ENCODE peak calls at places on chromosomes 2 and 18, in nine cellular contexts. Y, Z, J, L, I, S, O, D and W are unnamed samples. For H3K27me3, the result is how much of the 10 kb centered on the place peaks cover.

GRCh38 chr2:28532399-28532798 is 36.5 kb downstream of the PLB1 start:
- DNase-seq in S (no peak), D (no peak), L (no peak), J (no peak), Y (no peak), O (no peak), Z (no peak), I (no peak), W (no peak)

GRCh38 chr2:4763009-4763408 is 929.2 kb upstream of the SOX11 start:
- DNase-seq in I (no peak), O (no peak), Z (peak), D (peak), S (peak), L (peak), Y (no peak), J (peak), W (peak)

GRCh38 chr2:46970334-46971288 is 55.0 kb upstream of the MCFD2 start:
- DNase-seq in S (no peak), Y (peak), Z (peak), J (no peak), L (no peak), D (no peak), O (no peak), I (no peak), W (peak)

GRCh38 chr2:197972017-197972416 is 167.6 kb downstream of the PLCL1 start:
- DNase-seq in I (no peak), Y (peak), L (no peak), S (no peak), Z (no peak), J (no peak), D (no peak), O (no peak), W (no peak)

GRCh38 chr18:79876497-79876896 is 75.0 kb downstream of the SLC66A2 start:
- DNase-seq in O (no peak), Z (no peak), L (peak), S (no peak), I (no peak), D (no peak), Y (no peak), J (no peak), W (no peak)

GRCh38 chr2:1593371-1594205 is 150.7 kb downstream of the PXDN start:
- DNase-seq in L (peak), S (no peak), D (no peak), Z (no peak), J (no peak), O (no peak), I (no peak), Y (no peak), W (no peak)

GRCh38 chr2:134137182-134137595 is 116.7 kb upstream of the MGAT5 start:
- DNase-seq in J (no peak), Z (peak), D (no peak), Y (no peak), S (no peak), I (no peak), L (no peak), O (no peak), W (no peak)

GRCh38 chr2:240965296-240965904 is 33.0 kb upstream of the SNED1 start:
- DNase-seq in Z (peak), S (no peak), I (no peak), Y (peak), J (no peak), L (peak), D (no peak), O (peak), W (no peak)

GRCh38 chr2:232597362-232598079 is 35.9 kb upstream of the EFHD1 start:
- DNase-seq in S (no peak), I (no peak), Z (no peak), Y (no peak), J (no peak), O (no peak), D (no peak), L (no peak), W (no peak)

GRCh38 chr2:232588031-232588430 is 37.5 kb downstream of the EIF4E2 start:
- DNase-seq in S (no peak), Z (no peak), J (no peak), O (no peak), L (no peak), I (no peak), Y (peak), D (no peak), W (no peak)

GRCh38 chr2:232593931-232594330 is 39.5 kb upstream of the EFHD1 start:
- DNase-seq in I (no peak), L (no peak), O (no peak), S (no peak), Z (no peak), J (no peak), D (no peak), Y (no peak), W (no peak)

GRCh38 chr2:232588680-232589585 is 38.4 kb downstream of the EIF4E2 start:
- DNase-seq in I (no peak), Y (peak), S (no peak), L (peak), Z (no peak), D (no peak), O (no peak), J (peak), W (peak)

DNA sequence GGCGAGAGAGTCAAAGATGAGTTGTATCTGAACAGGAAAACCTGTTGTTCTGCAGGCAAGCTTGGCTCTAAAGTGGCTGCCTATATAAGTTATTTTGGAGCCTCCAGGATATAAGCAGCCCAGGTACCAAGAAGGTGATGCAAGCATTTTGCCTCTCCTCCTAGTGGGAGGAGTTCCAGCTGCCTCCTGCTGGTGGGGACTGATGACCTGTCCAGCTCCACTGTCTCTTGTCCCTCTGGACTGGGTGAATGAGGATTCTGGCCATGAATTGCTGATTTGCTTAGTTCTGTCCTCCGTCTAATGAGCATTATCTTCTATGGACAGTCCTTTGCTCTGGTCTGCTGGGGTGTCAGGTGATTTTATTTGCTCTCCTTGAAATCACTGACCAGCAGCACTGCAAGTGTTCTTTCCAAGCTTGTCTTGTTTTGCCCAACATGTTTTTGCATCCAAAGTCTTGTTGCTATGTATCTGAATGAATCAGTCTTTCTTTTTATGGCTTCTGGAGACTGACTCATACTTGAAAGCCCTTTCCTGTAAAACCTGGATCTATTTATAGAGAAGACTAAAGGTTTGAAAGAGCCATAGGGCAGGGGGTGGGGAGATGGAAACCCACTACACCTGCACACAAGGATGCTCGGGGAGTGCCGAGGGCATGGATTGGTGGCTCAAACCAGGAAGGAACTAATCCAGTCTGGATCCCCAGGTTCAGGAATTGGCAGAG is 40.6 kb upstream of the EFHD1 start:
- DNase-seq in O (no peak), D (no peak), S (no peak), Y (no peak), J (peak), I (no peak), Z (no peak), L (no peak), W (peak)
- TF ChIP-seq POLR2AphosphoS5 in O (no peak), D (no peak), S (no peak), Y (peak), J (no peak), I (peak), Z (no peak), L (no peak), W (peak)

DNA sequence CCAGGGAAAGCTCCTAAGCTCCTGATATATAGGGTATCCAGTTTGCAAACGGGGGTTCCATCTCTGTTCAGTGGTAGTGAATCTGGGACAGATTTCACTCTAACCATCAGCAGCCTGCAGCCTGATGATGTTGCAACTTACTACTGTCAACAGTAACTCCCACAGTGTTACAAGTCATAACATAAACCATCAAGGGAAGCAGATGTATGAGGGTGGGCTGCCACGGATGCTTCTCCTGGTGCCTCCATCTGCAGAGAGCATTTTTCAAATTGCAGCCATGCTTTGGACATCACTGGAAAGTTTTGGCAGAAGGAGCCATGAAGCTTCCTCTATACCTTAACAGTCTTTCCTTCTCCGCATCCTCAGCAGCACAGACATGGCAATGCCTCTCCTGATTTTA is 234.5 kb downstream of the ANKRD36B start:
- DNase-seq in Z (no peak), Y (no peak), S (no peak), O (no peak), D (no peak), J (no peak), I (no peak), L (no peak), W (no peak)
- H3K27me3 ChIP-seq in Z (under half), Y (under half), S (under half), O (under half), D (under half), J (under half), I (under half), L (under half), W (under half)

DNA sequence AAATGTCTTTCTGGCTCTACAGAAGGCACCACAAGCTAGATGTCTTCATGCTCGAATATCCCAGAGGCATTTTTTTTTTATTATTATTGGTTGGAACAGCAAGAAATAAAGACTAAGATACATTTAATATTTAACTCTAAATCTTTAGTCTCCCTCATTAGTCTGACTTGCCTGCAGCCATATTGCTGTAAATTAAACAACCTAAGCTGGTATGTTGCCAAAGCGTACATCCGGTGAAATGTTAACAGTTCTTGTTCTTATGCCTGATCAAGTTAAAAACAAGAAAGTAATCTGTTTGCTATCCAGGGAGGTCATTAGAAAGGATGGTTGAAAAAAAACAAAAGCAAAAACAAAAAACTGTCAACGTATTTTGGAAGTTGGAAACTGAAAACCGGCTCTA is 125.9 kb upstream of the NABP1 start:
- DNase-seq in O (no peak), J (no peak), D (no peak), L (no peak), Z (no peak), Y (no peak), I (no peak), S (no peak), W (no peak)
- TF ChIP-seq POLR2AphosphoS5 in O (no peak), J (no peak), D (no peak), L (no peak), Z (no peak), Y (no peak), I (no peak), S (no peak), W (no peak)

GRCh38 chr18:1246827-1247226 is 342.2 kb downstream of the ADCYAP1 start:
- DNase-seq in Z (no peak), S (no peak), Y (no peak), J (no peak), D (no peak), O (no peak), L (no peak), I (no peak), W (no peak)

GRCh38 chr18:1252936-1253335 is 348.3 kb downstream of the ADCYAP1 start:
- DNase-seq in S (no peak), Y (no peak), L (no peak), I (no peak), J (no peak), O (no peak), D (no peak), Z (no peak), W (no peak)

GRCh38 chr18:1253825-1254224 is 349.2 kb downstream of the ADCYAP1 start:
- DNase-seq in S (no peak), O (no peak), D (no peak), L (no peak), J (no peak), Y (no peak), Z (no peak), I (no peak), W (peak)

GRCh38 chr18:1252534-1252933 is 347.9 kb downstream of the ADCYAP1 start:
- DNase-seq in Z (no peak), I (no peak), O (no peak), S (no peak), L (no peak), D (no peak), Y (no peak), J (no peak), W (no peak)
- H3K27me3 ChIP-seq in Z (under half), I (under half), O (under half), S (under half), L (under half), D (under half), Y (under half), J (under half), W (under half)

GRCh38 chr18:12347895-12348294 is 29.1 kb downstream of the AFG3L2 start:
- DNase-seq in Y (no peak), S (no peak), D (no peak), O (no peak), Z (no peak), L (no peak), I (no peak), J (no peak), W (no peak)

GRCh38 chr18:12342661-12343060 is 34.4 kb downstream of the AFG3L2 start:
- DNase-seq in J (no peak), S (no peak), I (no peak), D (no peak), Z (no peak), L (no peak), O (no peak), Y (no peak), W (no peak)

GRCh38 chr18:12352188-12352587 is 24.8 kb downstream of the AFG3L2 start:
- DNase-seq in Y (no peak), J (no peak), Z (no peak), L (no peak), S (no peak), O (no peak), D (no peak), I (no peak), W (no peak)

GRCh38 chr18:12345491-12346239 is 31.4 kb downstream of the AFG3L2 start:
- DNase-seq in Y (no peak), O (no peak), D (no peak), Z (no peak), S (no peak), J (no peak), L (no peak), I (no peak), W (no peak)

DNA sequence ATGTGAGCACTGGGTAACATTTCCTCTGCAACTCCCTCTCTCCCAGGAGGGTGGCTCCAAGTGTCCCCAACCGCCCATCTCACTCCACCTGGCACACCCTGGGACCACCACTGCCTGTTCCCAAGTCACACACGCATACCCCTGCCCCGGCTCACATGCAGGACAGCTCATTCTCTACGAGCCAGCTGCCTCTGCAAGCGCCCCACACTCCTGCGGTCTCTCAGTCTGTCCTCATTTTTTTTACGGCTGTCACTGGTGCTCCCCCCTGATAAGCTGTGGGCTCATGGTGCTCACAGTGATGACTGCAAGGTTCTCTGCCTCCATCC is 30.8 kb downstream of the AFG3L2 start:
- DNase-seq in J (no peak), I (no peak), S (no peak), Y (peak), L (no peak), D (no peak), O (no peak), Z (no peak), W (no peak)
- TF ChIP-seq POLR2AphosphoS5 in J (no peak), I (no peak), S (no peak), Y (no peak), L (no peak), D (no peak), O (no peak), Z (no peak), W (no peak)

GRCh38 chr18:75115514-75115913 is 93.4 kb downstream of the PTGR3 start:
- DNase-seq in I (no peak), J (no peak), L (no peak), Z (no peak), D (peak), O (no peak), Y (no peak), S (no peak), W (no peak)
- H3K27me3 ChIP-seq in I (under half), J (under half), L (under half), Z (under half), D (under half), O (under half), Y (under half), S (under half), W (under half)